ENCODE peak calls at places on chromosome 4, in six cellular contexts. One of them, this sample, is unnamed.

GRCh38 chr4:144371479-144371878 is 231.0 kb upstream of the GYPA start:
- DNase-seq in fibroblast of villous mesenchyme: no peak
- DNase-seq in epithelial cell of proximal tubule: no peak
- DNase-seq in hepatocyte: no peak
- DNase-seq in endothelial cell: no peak
- DNase-seq in upper lobe of right lung: no peak
- DNase-seq in this sample: no peak

GRCh38 chr4:48899950-48900349 is 6.6 kb downstream of the OCIAD2 start:
- DNase-seq in fibroblast of villous mesenchyme: peak
- DNase-seq in endothelial cell: no peak
- DNase-seq in hepatocyte: no peak
- DNase-seq in upper lobe of right lung: no peak
- DNase-seq in epithelial cell of proximal tubule: no peak
- DNase-seq in this sample: no peak

GRCh38 chr4:7546809-7547367 is 112.2 kb upstream of the PSAPL1 start:
- DNase-seq in endothelial cell: no peak
- DNase-seq in hepatocyte: no peak
- DNase-seq in fibroblast of villous mesenchyme: peak
- DNase-seq in epithelial cell of proximal tubule: no peak
- DNase-seq in upper lobe of right lung: no peak
- DNase-seq in this sample: peak

GRCh38 chr4:168019019-168019651 is 73.2 kb upstream of the ANXA10 start:
- DNase-seq in hepatocyte: no peak
- DNase-seq in upper lobe of right lung: no peak
- DNase-seq in epithelial cell of proximal tubule: no peak
- DNase-seq in endothelial cell: no peak
- DNase-seq in fibroblast of villous mesenchyme: no peak
- DNase-seq in this sample: no peak

GRCh38 chr4:94642561-94642866 is 115.2 kb upstream of the BMPR1B start:
- DNase-seq in epithelial cell of proximal tubule: peak
- DNase-seq in fibroblast of villous mesenchyme: peak
- DNase-seq in upper lobe of right lung: no peak
- DNase-seq in endothelial cell: no peak
- DNase-seq in hepatocyte: no peak
- DNase-seq in this sample: no peak

GRCh38 chr4:187929024-187929423 is 66.5 kb upstream of the ZFP42 start:
- DNase-seq in hepatocyte: no peak
- DNase-seq in fibroblast of villous mesenchyme: no peak
- DNase-seq in epithelial cell of proximal tubule: no peak
- DNase-seq in endothelial cell: peak
- DNase-seq in upper lobe of right lung: no peak
- DNase-seq in this sample: no peak

GRCh38 chr4:30208731-30209435 is 511.3 kb upstream of the PCDH7 start:
- DNase-seq in hepatocyte: no peak
- DNase-seq in upper lobe of right lung: no peak
- DNase-seq in fibroblast of villous mesenchyme: no peak
- DNase-seq in epithelial cell of proximal tubule: no peak
- DNase-seq in endothelial cell: no peak
- DNase-seq in this sample: no peak

GRCh38 chr4:53702334-53703266 is 111.3 kb upstream of the LNX1 start:
- DNase-seq in fibroblast of villous mesenchyme: peak
- DNase-seq in upper lobe of right lung: peak
- DNase-seq in hepatocyte: peak
- DNase-seq in endothelial cell: no peak
- DNase-seq in epithelial cell of proximal tubule: no peak
- DNase-seq in this sample: peak

GRCh38 chr4:154044118-154044517 is 255.2 kb upstream of the SFRP2 start:
- DNase-seq in hepatocyte: no peak
- DNase-seq in endothelial cell: no peak
- DNase-seq in upper lobe of right lung: no peak
- DNase-seq in fibroblast of villous mesenchyme: no peak
- DNase-seq in epithelial cell of proximal tubule: no peak
- DNase-seq in this sample: peak

GRCh38 chr4:101074326-101074725 is 273.0 kb downstream of the PPP3CA start:
- DNase-seq in endothelial cell: no peak
- DNase-seq in upper lobe of right lung: no peak
- DNase-seq in fibroblast of villous mesenchyme: no peak
- DNase-seq in epithelial cell of proximal tubule: no peak
- DNase-seq in hepatocyte: no peak
- DNase-seq in this sample: no peak

GRCh38 chr4:147312376-147313046 is 168.4 kb upstream of the EDNRA start:
- DNase-seq in hepatocyte: no peak
- DNase-seq in fibroblast of villous mesenchyme: peak
- DNase-seq in upper lobe of right lung: no peak
- DNase-seq in epithelial cell of proximal tubule: no peak
- DNase-seq in endothelial cell: no peak
- DNase-seq in this sample: no peak

GRCh38 chr4:80173387-80173786 is 23.9 kb upstream of the PRDM8 start:
- DNase-seq in fibroblast of villous mesenchyme: peak
- DNase-seq in hepatocyte: no peak
- DNase-seq in epithelial cell of proximal tubule: peak
- DNase-seq in endothelial cell: no peak
- DNase-seq in upper lobe of right lung: no peak
- DNase-seq in this sample: no peak

GRCh38 chr4:76984788-76985211 is 35.2 kb downstream of the SEPTIN11 start:
- DNase-seq in fibroblast of villous mesenchyme: peak
- DNase-seq in upper lobe of right lung: no peak
- DNase-seq in hepatocyte: peak
- DNase-seq in endothelial cell: no peak
- DNase-seq in epithelial cell of proximal tubule: peak
- DNase-seq in this sample: peak

GRCh38 chr4:76984127-76984526 is 34.6 kb downstream of the SEPTIN11 start:
- DNase-seq in fibroblast of villous mesenchyme: peak
- DNase-seq in epithelial cell of proximal tubule: no peak
- DNase-seq in endothelial cell: no peak
- DNase-seq in upper lobe of right lung: no peak
- DNase-seq in hepatocyte: no peak
- DNase-seq in this sample: no peak

GRCh38 chr4:76987685-76988084 is 38.1 kb downstream of the SEPTIN11 start:
- DNase-seq in hepatocyte: no peak
- DNase-seq in endothelial cell: no peak
- DNase-seq in epithelial cell of proximal tubule: no peak
- DNase-seq in upper lobe of right lung: no peak
- DNase-seq in fibroblast of villous mesenchyme: no peak
- DNase-seq in this sample: no peak

GRCh38 chr4:76989391-76990061 is 40.0 kb downstream of the SEPTIN11 start:
- DNase-seq in endothelial cell: no peak
- DNase-seq in epithelial cell of proximal tubule: no peak
- DNase-seq in hepatocyte: no peak
- DNase-seq in fibroblast of villous mesenchyme: no peak
- DNase-seq in upper lobe of right lung: no peak
- DNase-seq in this sample: no peak

DNA sequence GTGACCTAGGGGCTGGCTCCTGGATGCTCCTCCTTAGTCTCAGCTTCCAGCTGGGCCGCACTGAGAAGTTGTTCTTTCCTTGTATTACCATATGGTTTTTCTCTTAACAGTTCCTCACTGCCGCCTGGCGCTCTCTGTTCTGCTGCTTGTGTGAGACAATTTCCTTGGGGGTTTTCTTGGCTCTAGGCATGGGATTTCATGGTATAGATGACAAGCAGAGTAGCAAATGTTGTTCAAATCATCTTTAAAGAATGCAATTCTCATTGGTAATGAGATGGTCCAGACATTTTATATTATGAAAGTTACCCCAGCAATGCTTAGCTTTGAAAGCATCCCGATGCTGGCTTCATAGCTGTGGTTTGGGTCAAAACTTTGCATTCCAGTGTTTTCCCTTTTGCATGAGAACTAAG is 37.6 kb downstream of the SEPTIN11 start:
- DNase-seq in endothelial cell: no peak
- DNase-seq in hepatocyte: peak
- DNase-seq in epithelial cell of proximal tubule: no peak
- DNase-seq in upper lobe of right lung: no peak
- DNase-seq in fibroblast of villous mesenchyme: peak
- DNase-seq in this sample: peak
- TF ChIP-seq CTCF in endothelial cell: no peak
- TF ChIP-seq CTCF in hepatocyte: no peak
- TF ChIP-seq CTCF in epithelial cell of proximal tubule: no peak
- TF ChIP-seq CTCF in upper lobe of right lung: no peak
- TF ChIP-seq CTCF in fibroblast of villous mesenchyme: peak
- TF ChIP-seq CTCF in this sample: peak

DNA sequence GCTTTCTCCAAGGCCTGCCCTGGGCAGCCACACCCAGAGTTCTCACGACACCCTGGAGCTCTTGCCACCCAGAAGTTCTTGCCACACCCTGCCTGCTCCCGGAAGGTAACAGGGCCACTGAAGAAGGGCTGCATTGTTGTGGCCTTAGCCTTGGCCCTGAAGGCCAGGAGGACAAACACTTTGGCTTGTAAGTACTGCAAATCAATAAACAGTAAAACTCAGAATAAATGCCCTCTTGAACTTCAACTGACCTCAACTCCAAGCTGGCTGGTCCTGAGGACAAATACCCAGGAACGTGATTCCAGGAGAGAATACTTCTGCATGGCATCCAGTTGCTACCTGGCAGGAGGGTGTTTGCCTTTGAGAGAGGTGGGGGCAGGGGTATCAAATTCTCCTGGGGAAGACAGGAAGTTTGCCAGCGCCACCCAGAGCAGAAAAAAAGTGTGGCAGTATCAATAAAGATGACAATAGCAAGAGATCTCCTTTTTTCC is 54.1 kb downstream of the TLR10 start:
- DNase-seq in fibroblast of villous mesenchyme: no peak
- DNase-seq in upper lobe of right lung: peak
- DNase-seq in epithelial cell of proximal tubule: no peak
- DNase-seq in endothelial cell: no peak
- DNase-seq in hepatocyte: peak
- DNase-seq in this sample: no peak
- TF ChIP-seq CTCF in fibroblast of villous mesenchyme: no peak
- TF ChIP-seq CTCF in upper lobe of right lung: no peak
- TF ChIP-seq CTCF in epithelial cell of proximal tubule: peak
- TF ChIP-seq CTCF in endothelial cell: no peak
- TF ChIP-seq CTCF in hepatocyte: peak
- TF ChIP-seq CTCF in this sample: no peak

DNA sequence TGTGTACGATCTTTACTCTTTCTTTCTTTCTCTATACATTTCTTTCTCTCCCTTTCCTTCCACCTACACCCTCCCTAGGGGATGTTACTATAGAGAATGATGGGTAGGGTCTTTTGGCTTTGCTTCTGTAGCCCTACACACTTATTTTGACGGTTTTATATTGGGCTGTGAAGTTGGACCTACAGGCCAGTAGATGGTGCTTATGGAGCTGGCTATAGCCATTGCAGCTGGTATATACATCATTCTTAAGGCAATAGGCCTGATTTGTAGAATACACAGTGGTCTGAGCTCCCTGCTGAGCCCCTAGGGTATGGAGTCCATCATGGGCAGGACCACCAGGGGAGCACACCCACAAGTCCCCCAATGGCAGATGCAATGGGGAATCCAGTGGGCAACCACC is 1869.7 kb downstream of the STIM2 start:
- DNase-seq in hepatocyte: no peak
- DNase-seq in fibroblast of villous mesenchyme: no peak
- DNase-seq in endothelial cell: no peak
- DNase-seq in epithelial cell of proximal tubule: no peak
- DNase-seq in upper lobe of right lung: no peak
- DNase-seq in this sample: no peak
- TF ChIP-seq CTCF in hepatocyte: no peak
- TF ChIP-seq CTCF in fibroblast of villous mesenchyme: no peak
- TF ChIP-seq CTCF in endothelial cell: no peak
- TF ChIP-seq CTCF in epithelial cell of proximal tubule: no peak
- TF ChIP-seq CTCF in upper lobe of right lung: no peak
- TF ChIP-seq CTCF in this sample: no peak

GRCh38 chr4:151766691-151767090 is 5.9 kb upstream of the GATB start:
- DNase-seq in endothelial cell: no peak
- DNase-seq in upper lobe of right lung: no peak
- DNase-seq in fibroblast of villous mesenchyme: no peak
- DNase-seq in epithelial cell of proximal tubule: no peak
- DNase-seq in hepatocyte: no peak
- DNase-seq in this sample: no peak
- TF ChIP-seq CTCF in endothelial cell: no peak
- TF ChIP-seq CTCF in upper lobe of right lung: no peak
- TF ChIP-seq CTCF in fibroblast of villous mesenchyme: no peak
- TF ChIP-seq CTCF in epithelial cell of proximal tubule: peak
- TF ChIP-seq CTCF in hepatocyte: peak
- TF ChIP-seq CTCF in this sample: no peak

DNA sequence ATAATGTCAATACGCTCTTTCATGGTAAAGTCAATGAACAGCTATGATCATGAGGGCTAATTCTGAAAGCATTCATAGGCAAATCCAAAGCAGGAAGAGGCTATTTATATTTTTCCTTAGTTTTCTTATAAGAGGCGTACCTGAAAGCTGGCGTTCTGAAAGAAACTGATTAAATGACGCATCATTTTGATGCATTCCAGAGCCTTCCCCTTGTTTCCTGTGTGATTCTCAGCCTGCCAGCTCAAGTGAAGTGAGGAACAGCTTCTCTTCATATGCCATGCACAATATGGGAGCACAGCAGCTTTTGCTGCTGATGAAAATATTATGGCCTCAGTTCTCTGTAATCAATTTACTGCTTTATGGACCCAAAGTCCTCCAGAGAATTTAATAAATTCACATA is 110.6 kb downstream of the GPAT3 start:
- DNase-seq in upper lobe of right lung: no peak
- DNase-seq in fibroblast of villous mesenchyme: no peak
- DNase-seq in epithelial cell of proximal tubule: no peak
- DNase-seq in endothelial cell: no peak
- DNase-seq in hepatocyte: no peak
- DNase-seq in this sample: no peak
- TF ChIP-seq CTCF in upper lobe of right lung: no peak
- TF ChIP-seq CTCF in fibroblast of villous mesenchyme: no peak
- TF ChIP-seq CTCF in epithelial cell of proximal tubule: no peak
- TF ChIP-seq CTCF in endothelial cell: no peak
- TF ChIP-seq CTCF in hepatocyte: no peak
- TF ChIP-seq CTCF in this sample: no peak

GRCh38 chr4:41619161-41619560 is 81.2 kb downstream of the LIMCH1 start:
- DNase-seq in endothelial cell: peak
- DNase-seq in epithelial cell of proximal tubule: no peak
- DNase-seq in hepatocyte: no peak
- DNase-seq in upper lobe of right lung: no peak
- DNase-seq in fibroblast of villous mesenchyme: no peak
- DNase-seq in this sample: no peak
- TF ChIP-seq CTCF in endothelial cell: no peak
- TF ChIP-seq CTCF in epithelial cell of proximal tubule: no peak
- TF ChIP-seq CTCF in hepatocyte: no peak
- TF ChIP-seq CTCF in upper lobe of right lung: no peak
- TF ChIP-seq CTCF in fibroblast of villous mesenchyme: no peak
- TF ChIP-seq CTCF in this sample: no peak